ENCODE peak calls at places on chromosomes 7 and 10, in four cellular contexts. One of them, this sample, is unnamed.

GRCh38 chr7:155466814-155467675 is 9.1 kb downstream of the EN2 start:
- DNase-seq in HL-60: no peak
- DNase-seq in GM12878: no peak
- DNase-seq in K562: no peak
- DNase-seq in this sample: no peak

GRCh38 chr10:108787932-108788331 is 1135.4 kb downstream of the XPNPEP1 start:
- DNase-seq in K562: no peak
- DNase-seq in HL-60: no peak
- DNase-seq in GM12878: no peak
- DNase-seq in this sample: no peak

GRCh38 chr7:1297476-1297972 is 64.9 kb downstream of the UNCX start:
- DNase-seq in HL-60: no peak
- DNase-seq in GM12878: no peak
- DNase-seq in K562: no peak
- DNase-seq in this sample: no peak

GRCh38 chr10:97765201-97765600 is 6.6 kb downstream of the SFRP5 start:
- DNase-seq in K562: no peak
- DNase-seq in HL-60: no peak
- DNase-seq in GM12878: no peak
- DNase-seq in this sample: no peak

GRCh38 chr10:69088471-69088769 is 517 bp downstream of the SRGN start:
- DNase-seq in K562: no peak
- DNase-seq in HL-60: no peak
- DNase-seq in GM12878: no peak
- DNase-seq in this sample: no peak

GRCh38 chr10:131183546-131184045 is 127.9 kb downstream of the TCERG1L start:
- DNase-seq in GM12878: no peak
- DNase-seq in HL-60: no peak
- DNase-seq in K562: no peak
- DNase-seq in this sample: no peak

GRCh38 chr7:94397721-94398120 is 3.0 kb downstream of the COL1A2 start:
- DNase-seq in HL-60: no peak
- DNase-seq in GM12878: no peak
- DNase-seq in K562: no peak
- DNase-seq in this sample: no peak

GRCh38 chr10:89369142-89370105 is 8.4 kb upstream of the IFIT1B start:
- DNase-seq in K562: no peak
- DNase-seq in HL-60: no peak
- DNase-seq in GM12878: no peak
- DNase-seq in this sample: no peak

GRCh38 chr7:12571691-12572090 is 1.2 kb downstream of the SCIN start:
- DNase-seq in HL-60: no peak
- DNase-seq in GM12878: no peak
- DNase-seq in K562: no peak
- DNase-seq in this sample: no peak

GRCh38 chr7:71303566-71303965 is 171.6 kb downstream of the GALNT17 start:
- DNase-seq in K562: no peak
- DNase-seq in GM12878: no peak
- DNase-seq in HL-60: no peak
- DNase-seq in this sample: no peak

GRCh38 chr10:52615756-52616419 is 156.7 kb downstream of the MBL2 start:
- DNase-seq in GM12878: no peak
- DNase-seq in HL-60: no peak
- DNase-seq in K562: no peak
- DNase-seq in this sample: no peak

GRCh38 chr7:29337628-29338116 is 143.1 kb downstream of the CHN2 start:
- DNase-seq in GM12878: no peak
- DNase-seq in K562: no peak
- DNase-seq in HL-60: no peak
- DNase-seq in this sample: no peak

GRCh38 chr7:1845536-1846311 is 175.6 kb downstream of the ELFN1 start:
- DNase-seq in K562: no peak
- DNase-seq in GM12878: no peak
- DNase-seq in HL-60: peak
- DNase-seq in this sample: no peak

GRCh38 chr10:51439645-51440044 is 259.8 kb downstream of the CSTF2T start:
- DNase-seq in K562: no peak
- DNase-seq in HL-60: no peak
- DNase-seq in GM12878: no peak
- DNase-seq in this sample: no peak

GRCh38 chr10:91424016-91424415 is 13.9 kb downstream of the HECTD2 start:
- DNase-seq in HL-60: no peak
- DNase-seq in GM12878: no peak
- DNase-seq in K562: no peak
- DNase-seq in this sample: no peak

GRCh38 chr10:79483948-79484347 is 28.4 kb upstream of the EIF5AL1 start:
- DNase-seq in HL-60: no peak
- DNase-seq in GM12878: no peak
- DNase-seq in K562: no peak
- DNase-seq in this sample: no peak

GRCh38 chr10:52703898-52704297 is 68.7 kb downstream of the MBL2 start:
- DNase-seq in GM12878: no peak
- DNase-seq in K562: no peak
- DNase-seq in HL-60: no peak
- DNase-seq in this sample: no peak

GRCh38 chr10:12701696-12702095 is 299.8 kb downstream of the CCDC3 start:
- DNase-seq in K562: no peak
- DNase-seq in GM12878: no peak
- DNase-seq in HL-60: no peak
- DNase-seq in this sample: no peak

GRCh38 chr10:116721991-116722392 is 20.4 kb downstream of the HSPA12A start:
- DNase-seq in GM12878: no peak
- DNase-seq in K562: no peak
- DNase-seq in HL-60: no peak
- DNase-seq in this sample: no peak

DNA sequence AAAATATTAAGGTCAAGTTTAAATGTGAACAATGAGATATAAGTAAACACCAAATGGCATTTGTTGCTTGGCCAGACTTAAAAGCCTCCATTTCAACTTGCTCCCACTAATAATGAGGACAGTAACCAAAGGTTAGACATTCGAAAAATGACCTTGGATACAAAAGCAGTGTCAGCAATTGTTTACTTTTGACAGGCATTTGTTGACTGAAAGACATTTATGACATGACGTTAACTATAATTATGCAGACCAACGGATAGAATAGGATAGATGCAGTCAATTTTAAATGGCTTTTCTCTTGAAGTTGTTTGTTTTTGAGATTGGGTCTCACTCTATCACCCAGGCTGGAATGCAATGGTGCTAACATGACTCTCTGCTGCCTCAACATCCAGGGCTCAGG is 6.3 kb upstream of the WNT16 start:
- DNase-seq in K562: no peak
- DNase-seq in HL-60: no peak
- DNase-seq in GM12878: no peak
- DNase-seq in this sample: no peak
- TF ChIP-seq SPI1 in K562: no peak
- TF ChIP-seq SPI1 in HL-60: no peak
- TF ChIP-seq SPI1 in GM12878: no peak
- TF ChIP-seq SPI1 in this sample: no peak

GRCh38 chr7:45089314-45089891 is 634 bp upstream of the NACAD start:
- DNase-seq in K562: peak
- DNase-seq in GM12878: no peak
- DNase-seq in HL-60: no peak
- DNase-seq in this sample: peak
- TF ChIP-seq SPI1 in K562: no peak
- TF ChIP-seq SPI1 in GM12878: no peak
- TF ChIP-seq SPI1 in HL-60: no peak
- TF ChIP-seq SPI1 in this sample: no peak

GRCh38 chr10:22246680-22247391 is 29.0 kb upstream of the EBLN1 start:
- DNase-seq in GM12878: no peak
- DNase-seq in HL-60: no peak
- DNase-seq in K562: no peak
- DNase-seq in this sample: no peak
- TF ChIP-seq SPI1 in GM12878: no peak
- TF ChIP-seq SPI1 in HL-60: no peak
- TF ChIP-seq SPI1 in K562: no peak
- TF ChIP-seq SPI1 in this sample: no peak

GRCh38 chr7:10212664-10213063 is 761.0 kb upstream of the PHF14 start:
- DNase-seq in HL-60: no peak
- DNase-seq in GM12878: no peak
- DNase-seq in K562: no peak
- DNase-seq in this sample: no peak
- TF ChIP-seq SPI1 in HL-60: no peak
- TF ChIP-seq SPI1 in GM12878: no peak
- TF ChIP-seq SPI1 in K562: no peak
- TF ChIP-seq SPI1 in this sample: no peak

GRCh38 chr7:93249749-93250148 is 17.6 kb downstream of the VPS50 start:
- DNase-seq in GM12878: no peak
- DNase-seq in HL-60: no peak
- DNase-seq in K562: no peak
- DNase-seq in this sample: no peak

GRCh38 chr7:93239824-93240223 is 7.7 kb downstream of the VPS50 start:
- DNase-seq in GM12878: no peak
- DNase-seq in HL-60: no peak
- DNase-seq in K562: no peak
- DNase-seq in this sample: no peak

GRCh38 chr7:93245525-93246432 is 13.6 kb downstream of the VPS50 start:
- DNase-seq in K562: peak
- DNase-seq in GM12878: no peak
- DNase-seq in HL-60: no peak
- DNase-seq in this sample: no peak
- TF ChIP-seq SPI1 in K562: no peak
- TF ChIP-seq SPI1 in GM12878: no peak
- TF ChIP-seq SPI1 in HL-60: no peak
- TF ChIP-seq SPI1 in this sample: no peak

GRCh38 chr10:119769886-119770285 is 44.0 kb downstream of the INPP5F start:
- DNase-seq in K562: no peak
- DNase-seq in HL-60: no peak
- DNase-seq in GM12878: no peak
- DNase-seq in this sample: no peak
- TF ChIP-seq SPI1 in K562: no peak
- TF ChIP-seq SPI1 in HL-60: no peak
- TF ChIP-seq SPI1 in GM12878: no peak
- TF ChIP-seq SPI1 in this sample: no peak

GRCh38 chr10:18523858-18524257 is 127.5 kb downstream of the NSUN6 start:
- DNase-seq in HL-60: no peak
- DNase-seq in GM12878: no peak
- DNase-seq in K562: no peak
- DNase-seq in this sample: no peak

GRCh38 chr10:18527692-18528091 is 123.7 kb downstream of the NSUN6 start:
- DNase-seq in HL-60: no peak
- DNase-seq in GM12878: no peak
- DNase-seq in K562: no peak
- DNase-seq in this sample: no peak

GRCh38 chr10:18523025-18523424 is 128.4 kb downstream of the NSUN6 start:
- DNase-seq in GM12878: no peak
- DNase-seq in HL-60: no peak
- DNase-seq in K562: no peak
- DNase-seq in this sample: no peak

GRCh38 chr10:18532881-18533535 is 118.4 kb downstream of the NSUN6 start:
- DNase-seq in K562: no peak
- DNase-seq in GM12878: no peak
- DNase-seq in HL-60: no peak
- DNase-seq in this sample: no peak

GRCh38 chr10:18528292-18528691 is 123.1 kb downstream of the NSUN6 start:
- DNase-seq in HL-60: no peak
- DNase-seq in GM12878: no peak
- DNase-seq in K562: no peak
- DNase-seq in this sample: no peak
- TF ChIP-seq SPI1 in HL-60: no peak
- TF ChIP-seq SPI1 in GM12878: no peak
- TF ChIP-seq SPI1 in K562: no peak
- TF ChIP-seq SPI1 in this sample: no peak